ENCODE peak calls at places on chromosomes 4 and X, in four cellular contexts. E is trophoblast cell, Z is PC-3, B is mammary epithelial cell. F is an unnamed sample.

GRCh38 chr4:110639207-110640092 is 16.6 kb upstream of the PITX2 start:
- DNase-seq in Z (no peak), E (no peak), B (no peak), F (no peak)

GRCh38 chr4:1723131-1723801 is 1.9 kb downstream of the TACC3 start:
- DNase-seq in Z (no peak), E (peak), B (no peak), F (no peak)

GRCh38 chr4:74121643-74122579 is 22.9 kb upstream of the CXCL2 start:
- DNase-seq in E (no peak), Z (no peak), B (no peak), F (no peak)

GRCh38 chr4:184386271-184386781 is 88.0 kb downstream of the IRF2 start:
- DNase-seq in Z (no peak), B (no peak), E (no peak), F (no peak)

GRCh38 chr4:173404296-173404865 is 5.5 kb upstream of the SCRG1 start:
- DNase-seq in B (no peak), E (no peak), Z (no peak), F (no peak)

GRCh38 chr4:1337376-1337831 is 9.6 kb upstream of the UVSSA start:
- DNase-seq in B (peak), E (no peak), Z (peak), F (no peak)

GRCh38 chr4:5448286-5448685 is 260.1 kb downstream of the EVC2 start:
- DNase-seq in B (no peak), Z (no peak), E (no peak), F (no peak)

GRCh38 chr4:82500830-82501229 is 61.0 kb downstream of the TMEM150C start:
- DNase-seq in Z (no peak), B (no peak), E (no peak), F (no peak)

GRCh38 chr4:163895369-163896005 is 401.0 kb downstream of the TMA16 start:
- DNase-seq in E (no peak), Z (no peak), B (no peak), F (no peak)

GRCh38 chrX:153688534-153688899 is 791 bp downstream of the SLC6A8 start:
- DNase-seq in B (no peak), Z (no peak), E (no peak), F (no peak)

GRCh38 chrX:104113237-104113965 is 1.1 kb downstream of the ZCCHC18 start:
- DNase-seq in B (peak), Z (peak), E (peak), F (no peak)

GRCh38 chr4:153661215-153661822 is 22.8 kb upstream of the TLR2 start:
- DNase-seq in B (peak), E (peak), Z (no peak), F (no peak)

GRCh38 chrX:85851418-85851817 is 195.9 kb downstream of the CHM start:
- DNase-seq in B (peak), E (peak), Z (peak), F (no peak)

GRCh38 chr4:38669233-38669632 is 5.2 kb downstream of the KLF3 start:
- DNase-seq in B (no peak), E (no peak), Z (no peak), F (no peak)

GRCh38 chrX:118522230-118522926 is 26.8 kb downstream of the DOCK11 start:
- DNase-seq in E (peak), Z (no peak), B (no peak), F (no peak)

GRCh38 chr4:75621715-75622114 is 8.6 kb downstream of the CDKL2 start:
- DNase-seq in B (no peak), Z (no peak), E (no peak), F (no peak)

GRCh38 chrX:124194209-124194608 is 138.3 kb upstream of the TEX13D start:
- DNase-seq in B (no peak), Z (no peak), E (peak), F (no peak)

GRCh38 chrX:118847676-118848075 is 24.1 kb downstream of the ZCCHC12 start:
- DNase-seq in Z (peak), E (peak), B (peak), F (no peak)

GRCh38 chr4:15116509-15117079 is 114.3 kb downstream of the CPEB2 start:
- DNase-seq in B (no peak), Z (no peak), E (no peak), F (no peak)

GRCh38 chr4:15100994-15101695 is 98.9 kb downstream of the CPEB2 start:
- DNase-seq in B (no peak), E (peak), Z (peak), F (no peak)

GRCh38 chrX:6732101-6732500 is 197.2 kb upstream of the VCX3A start:
- DNase-seq in Z (no peak), B (no peak), E (no peak), F (no peak)

GRCh38 chrX:39039890-39040289 is 238.6 kb downstream of the MID1IP1 start:
- DNase-seq in Z (no peak), E (no peak), B (no peak), F (no peak)

GRCh38 chr4:184282251-184282713 is 64.6 kb upstream of the ENPP6 start:
- DNase-seq in E (no peak), Z (no peak), B (peak), F (no peak)

GRCh38 chr4:152328595-152328994 is 207.3 kb downstream of the FBXW7 start:
- DNase-seq in Z (peak), E (peak), B (peak), F (peak)

GRCh38 chr4:1604706-1605205 is 79.4 kb downstream of the FAM53A start:
- DNase-seq in B (no peak), Z (peak), E (no peak), F (no peak)

GRCh38 chr4:143186202-143186601 is 1.5 kb downstream of the USP38 start:
- DNase-seq in Z (peak), B (peak), E (peak), F (no peak)

GRCh38 chr4:87981505-87981904 is 6.0 kb downstream of the SPP1 start:
- DNase-seq in Z (no peak), E (no peak), B (no peak), F (no peak)

GRCh38 chr4:69773443-69773842 is 13.0 kb upstream of the SULT1B1 start:
- DNase-seq in Z (no peak), E (peak), B (no peak), F (no peak)

GRCh38 chrX:11533211-11533651 is 132.5 kb downstream of the ARHGAP6 start:
- DNase-seq in B (peak), Z (peak), E (peak), F (peak)

GRCh38 chrX:7202206-7202605 is 54.3 kb upstream of the PUDP start:
- DNase-seq in E (no peak), B (peak), Z (peak), F (no peak)

GRCh38 chr4:123350191-123350544 is 46.4 kb upstream of the SPRY1 start:
- DNase-seq in Z (peak), B (peak), E (peak), F (peak)

GRCh38 chr4:127920521-127920920 is 39.8 kb downstream of the PLK4 start:
- DNase-seq in Z (no peak), B (no peak), E (no peak), F (no peak)
- H3K4me2 ChIP-seq in Z (no peak), B (no peak), E (no peak), F (no peak)

DNA sequence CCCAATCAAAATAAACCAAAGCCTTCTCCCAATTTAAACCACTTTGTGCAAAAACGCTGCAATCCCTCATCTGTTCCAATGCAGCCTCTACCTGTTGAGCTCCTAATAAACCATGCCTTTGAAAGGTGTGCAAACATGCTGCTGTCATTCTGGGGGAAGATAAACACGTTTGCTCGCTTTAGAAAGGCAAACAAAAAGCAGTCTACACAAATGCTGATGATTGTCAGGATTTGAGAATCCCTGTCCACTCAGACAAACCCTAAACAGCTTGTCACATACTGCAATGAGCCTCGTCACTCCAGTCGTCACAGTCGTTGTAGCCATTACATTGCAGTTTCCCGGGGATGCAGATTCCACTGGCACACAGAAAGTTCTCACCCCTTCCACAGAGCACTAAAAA is 145.2 kb downstream of the CORIN start:
- DNase-seq in B (no peak), Z (no peak), E (no peak), F (no peak)
- H3K9ac ChIP-seq in B (no peak), Z (no peak), E (no peak), F (no peak)

GRCh38 chr4:122249357-122249756 is 97.2 kb downstream of the BLTP1 start:
- DNase-seq in E (no peak), Z (no peak), B (no peak), F (no peak)

GRCh38 chr4:122252584-122252983 is 100.5 kb downstream of the BLTP1 start:
- DNase-seq in Z (no peak), E (no peak), B (no peak), F (no peak)
- H3K4me2 ChIP-seq in Z (no peak), E (no peak), B (no peak), F (no peak)

GRCh38 chr4:42152507-42153504 is at the start of gene BEND4:
- DNase-seq in B (no peak), Z (no peak), E (no peak), F (no peak)
- H3K9ac ChIP-seq in B (no peak), Z (no peak), E (peak), F (no peak)

GRCh38 chrX:1860936-1861670 is 246.2 kb downstream of the ASMT start:
- DNase-seq in E (no peak), B (no peak), Z (no peak), F (no peak)
- H3K4me2 ChIP-seq in E (no peak), B (no peak), Z (no peak), F (no peak)

GRCh38 chrX:45513042-45513441 is 312.4 kb upstream of the DIPK2B start:
- DNase-seq in E (no peak), Z (no peak), B (no peak), F (no peak)

GRCh38 chrX:45518552-45518951 is 317.9 kb upstream of the DIPK2B start:
- DNase-seq in B (no peak), E (no peak), Z (no peak), F (no peak)

GRCh38 chrX:45517090-45517973 is 316.7 kb upstream of the DIPK2B start:
- DNase-seq in Z (peak), B (peak), E (peak), F (no peak)

DNA sequence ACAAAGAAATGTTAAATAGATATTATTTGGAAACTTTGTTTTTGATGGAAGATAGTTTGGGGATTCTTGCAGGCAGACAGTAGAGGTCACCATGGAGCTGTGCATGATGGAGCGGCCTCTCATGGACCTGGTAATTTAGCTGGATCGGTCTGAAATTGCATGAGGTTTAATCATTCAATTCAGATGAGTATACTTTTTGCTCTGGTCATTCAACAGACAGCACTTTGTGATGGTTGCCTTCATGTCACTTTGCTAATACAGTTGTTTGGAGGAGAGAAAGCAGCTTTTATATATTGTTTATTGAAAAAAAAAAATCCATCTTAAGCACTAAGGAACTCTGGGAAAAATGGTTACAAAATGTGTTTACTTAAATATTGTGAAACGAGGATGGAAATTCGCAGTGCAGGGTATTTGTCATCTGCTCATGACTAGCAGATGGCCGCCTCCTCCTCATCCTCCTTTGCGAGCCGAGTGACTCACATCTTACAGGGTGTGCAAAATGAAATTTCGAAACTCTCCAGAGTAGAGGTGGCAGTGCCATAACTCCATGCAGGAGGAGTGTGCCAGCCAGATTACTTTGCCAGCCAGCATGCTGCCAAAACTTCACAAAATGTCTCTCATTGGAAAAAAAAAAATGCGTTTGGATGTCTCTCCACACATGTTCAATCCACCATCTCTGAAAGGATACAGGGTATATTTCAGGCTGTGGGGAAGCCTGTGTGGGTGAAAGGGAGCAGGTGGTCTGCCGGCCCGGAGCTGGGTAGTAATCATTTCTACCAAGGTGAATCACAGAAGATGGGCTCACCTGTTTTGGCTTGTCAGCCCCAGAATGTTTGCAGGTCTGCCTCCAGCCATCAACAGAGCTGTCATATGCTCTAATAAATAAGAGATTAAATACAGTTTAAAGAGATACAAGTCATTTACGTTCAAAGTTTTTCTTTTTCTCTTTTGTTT is 314.9 kb upstream of the DIPK2B start:
- DNase-seq in Z (peak), B (peak), E (peak), F (peak)
- H3K9ac ChIP-seq in Z (peak), B (peak), E (no peak), F (peak)

GRCh38 chr4:147760695-147761094 is 28.8 kb downstream of the ARHGAP10 start:
- DNase-seq in E (no peak), B (no peak), Z (no peak), F (no peak)
- H3K4me2 ChIP-seq in E (no peak), B (no peak), Z (peak), F (no peak)